ENCODE peak calls at places on chromosomes 6 and 20, in five cellular contexts. T is GM12864, U is astrocyte of the spinal cord, V is HL-60, X is right atrium auricular region. N is an unnamed sample.

GRCh38 chr6:1311400-1312192 is at the start of gene FOXQ1:
- DNase-seq in T (no peak), U (peak; percentile 39), V (no peak), X (no peak), N (peak; percentile 43)

GRCh38 chr20:58841539-58842264 is 9.0 kb downstream of the GNAS-AS1 start:
- DNase-seq in T (no peak), U (no peak), V (no peak), X (no peak), N (no peak)

GRCh38 chr20:58112017-58112781 is 116.3 kb downstream of the ANKRD60 start:
- DNase-seq in T (no peak), U (peak; percentile 47), V (no peak), X (peak; percentile 30), N (peak; percentile 37)

GRCh38 chr6:112223070-112223861 is 31.1 kb downstream of the LAMA4 start:
- DNase-seq in T (no peak), U (peak; percentile 88), V (no peak), X (no peak), N (peak; percentile 96)

GRCh38 chr20:23721962-23722361 is 28.8 kb downstream of the CST1 start:
- DNase-seq in T (no peak), U (no peak), V (no peak), X (no peak), N (no peak)

GRCh38 chr6:963456-963855 is 270.5 kb upstream of the EXOC2 start:
- DNase-seq in T (no peak), U (no peak), V (no peak), X (no peak), N (no peak)

GRCh38 chr20:35870541-35871307 is 83.6 kb downstream of the SCAND1 start:
- DNase-seq in T (no peak), U (no peak), V (no peak), X (no peak), N (no peak)

GRCh38 chr6:116012471-116012949 is 48.2 kb downstream of the FRK start:
- DNase-seq in T (no peak), U (peak; percentile 18), V (no peak), X (no peak), N (peak; percentile 55)

GRCh38 chr6:134003542-134003951 is 48.9 kb downstream of the SLC2A12 start:
- DNase-seq in T (no peak), U (peak; percentile 72), V (no peak), X (no peak), N (peak; percentile 31)

GRCh38 chr6:16969699-16970695 is 131.9 kb upstream of the STMND1 start:
- DNase-seq in T (no peak), U (no peak), V (no peak), X (no peak), N (peak; percentile 15)

GRCh38 chr20:3218307-3218988 is 9.2 kb downstream of the ITPA start:
- DNase-seq in T (no peak), U (peak; percentile 10), V (no peak), X (no peak), N (peak; percentile 24)

GRCh38 chr6:145755682-145756081 is 20.4 kb upstream of the EPM2A start:
- DNase-seq in T (no peak), U (no peak), V (no peak), X (no peak), N (no peak)

GRCh38 chr6:125868996-125869395 is 78.2 kb downstream of the NCOA7 start:
- DNase-seq in T (no peak), U (no peak), V (no peak), X (no peak), N (peak; percentile 36)

GRCh38 chr6:22025468-22026159 is 271.2 kb downstream of the PRL start:
- DNase-seq in T (peak; percentile 30), U (peak; percentile 87), V (peak; percentile 63), X (peak; percentile 61), N (peak; percentile 96)

GRCh38 chr20:31691646-31692275 is 30.9 kb downstream of the BCL2L1 start:
- DNase-seq in T (no peak), U (peak; percentile 39), V (no peak), X (no peak), N (peak; percentile 22)

DNA sequence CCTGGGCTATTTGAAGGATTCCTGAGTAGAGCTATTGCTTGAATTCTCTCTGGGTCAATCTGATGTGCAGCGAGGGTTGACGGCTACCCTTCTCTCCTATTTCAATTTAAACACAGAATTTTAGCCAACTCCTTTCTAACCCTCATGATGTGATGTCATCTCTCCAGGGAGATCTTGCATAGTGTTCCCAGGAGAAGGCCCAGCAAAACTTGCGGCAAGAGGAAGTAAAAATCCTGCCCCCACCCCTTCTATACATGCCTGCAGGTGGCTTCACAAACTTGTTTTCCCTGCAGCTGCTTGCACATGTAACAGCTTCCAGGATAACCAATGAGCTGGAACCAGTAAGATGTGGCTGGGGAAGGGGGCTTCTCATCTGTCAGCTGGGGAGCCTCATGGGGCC is 169.4 kb upstream of the CDH4 start:
- DNase-seq in T (no peak), U (no peak), V (no peak), X (no peak), N (no peak)
- TF ChIP-seq CTCF in T (no peak), U (no peak), V (no peak), X (no peak), N (no peak)

GRCh38 chr20:64081620-64081964 is 1.7 kb downstream of the OPRL1 start:
- DNase-seq in T (no peak), U (no peak), V (no peak), X (no peak), N (no peak)

GRCh38 chr20:64084209-64085152 is at the start of gene LKAAEAR1:
- DNase-seq in T (no peak), U (no peak), V (no peak), X (no peak), N (no peak)

GRCh38 chr20:64082821-64083379 is 1.3 kb downstream of the LKAAEAR1 start:
- DNase-seq in T (no peak), U (no peak), V (no peak), X (no peak), N (no peak)

GRCh38 chr20:64082126-64082638 is 2.0 kb downstream of the LKAAEAR1 start:
- DNase-seq in T (no peak), U (no peak), V (no peak), X (no peak), N (no peak)

DNA sequence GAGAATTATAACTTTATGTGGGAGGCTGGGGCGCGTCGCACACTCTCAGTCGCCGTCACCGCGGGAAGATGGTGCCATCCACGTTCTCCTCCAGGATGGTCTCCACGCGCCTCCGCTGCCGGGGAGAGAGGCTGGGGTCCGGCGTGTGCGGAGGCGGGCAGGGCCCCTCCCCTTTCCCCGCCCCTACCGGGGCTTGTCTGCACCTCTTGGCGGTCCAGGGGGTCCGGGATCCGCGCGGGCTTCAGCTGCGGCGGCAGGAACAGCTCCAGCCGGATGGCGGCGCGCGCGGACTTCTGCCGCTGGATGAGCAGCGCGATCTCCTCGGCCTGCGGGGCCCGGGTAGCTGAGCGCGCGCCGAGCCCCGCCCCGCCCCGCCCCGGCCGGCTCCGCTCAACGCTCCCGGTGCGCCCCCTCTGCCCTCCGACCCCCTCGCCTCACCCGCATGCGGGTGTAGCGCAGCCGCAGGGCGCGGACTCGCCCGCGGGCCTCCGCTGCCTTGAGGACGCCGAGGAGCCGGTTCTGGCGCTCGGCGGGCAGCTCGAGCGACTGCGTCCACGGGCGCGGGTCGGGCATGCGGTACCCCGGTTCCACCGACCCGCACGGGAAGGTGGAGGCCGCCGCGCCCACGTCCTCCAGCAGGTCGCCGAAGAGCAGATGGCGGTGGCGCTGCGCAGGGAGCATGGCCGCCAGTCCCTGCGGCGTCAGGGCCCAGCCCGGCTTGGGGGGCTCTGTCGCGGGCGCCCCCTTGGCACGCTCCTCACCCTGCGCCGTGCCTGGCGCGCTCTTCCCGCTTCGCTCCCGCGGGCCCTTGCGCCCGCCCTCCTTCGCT is 604 bp downstream of the LKAAEAR1 start:
- DNase-seq in T (no peak), U (peak; percentile 57), V (no peak), X (peak; percentile 68), N (peak; percentile 54)
- H3K4me3 ChIP-seq in T (peak overlapping the region; percentile 32), U (peak overlapping the region; percentile 26), V (peak overlapping the region; percentile 48), X (peak overlapping the region; percentile 68), N (peak overlapping the region; percentile 58)

DNA sequence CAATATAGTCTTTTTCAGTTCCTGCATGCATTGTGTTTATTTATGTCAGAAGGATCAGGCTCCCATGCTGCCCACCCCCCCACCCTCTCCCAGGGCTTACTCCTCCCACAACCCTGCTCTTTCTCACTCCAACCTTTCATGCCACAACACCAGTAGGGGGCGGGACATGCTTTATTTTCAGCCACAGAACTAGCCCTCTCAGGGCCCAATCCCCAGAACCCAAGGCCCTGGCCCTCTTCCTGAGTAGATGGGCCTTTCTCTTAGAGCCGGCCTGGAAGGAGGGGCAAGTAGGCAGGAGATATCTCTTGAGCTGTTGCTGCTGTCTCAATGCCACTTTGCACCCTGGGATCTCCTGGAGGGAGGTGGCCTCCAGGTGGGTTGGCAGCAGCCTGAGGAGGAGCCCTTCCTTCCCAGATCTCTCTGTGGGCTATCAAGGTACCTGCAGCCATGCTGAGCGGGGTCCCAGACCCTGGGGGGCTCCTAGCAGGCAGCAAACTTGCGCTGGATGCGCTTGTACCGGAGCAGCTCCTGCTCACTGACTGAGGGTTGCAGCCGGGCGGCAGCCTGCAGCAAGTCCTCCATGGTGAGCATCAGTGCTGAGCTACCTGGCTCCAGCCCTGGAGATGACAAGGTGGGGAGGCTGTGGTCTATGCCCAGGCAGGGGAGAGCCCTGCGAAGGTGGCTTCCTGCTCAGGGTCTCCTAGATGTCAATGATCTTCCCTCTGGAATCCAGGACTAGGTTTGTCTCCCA is 3.5 kb downstream of the GNMT start:
- DNase-seq in T (no peak), U (peak; percentile 35), V (no peak), X (no peak), N (peak; percentile 45)
- TF ChIP-seq CTCF in T (peak; percentile 30), U (peak; percentile 31), V (peak; percentile 5), X (no peak), N (peak; percentile 29)

DNA sequence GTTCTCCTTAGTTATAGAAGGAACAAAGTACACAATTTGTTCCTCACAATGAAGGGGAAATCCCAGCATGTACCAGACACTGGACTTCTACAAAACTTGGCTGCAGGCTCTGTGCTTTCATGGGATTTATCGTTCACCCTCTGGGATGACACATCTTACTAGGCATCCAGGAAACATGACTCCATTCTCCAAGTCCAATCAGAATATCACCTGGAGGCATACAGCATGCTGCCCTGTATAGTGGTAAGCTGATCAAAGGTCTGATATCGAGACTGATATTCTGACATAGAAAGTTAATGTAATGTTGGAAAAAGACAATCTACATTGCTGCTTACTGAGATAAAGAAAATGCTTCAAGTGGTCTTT is 6.7 kb downstream of the RWDD2A start:
- DNase-seq in T (no peak), U (peak; percentile 78), V (no peak), X (no peak), N (peak; percentile 75)
- H3K4me3 ChIP-seq in T (no peak overlapping the region), U (no peak overlapping the region), V (no peak overlapping the region), X (no peak overlapping the region), N (no peak overlapping the region)

DNA sequence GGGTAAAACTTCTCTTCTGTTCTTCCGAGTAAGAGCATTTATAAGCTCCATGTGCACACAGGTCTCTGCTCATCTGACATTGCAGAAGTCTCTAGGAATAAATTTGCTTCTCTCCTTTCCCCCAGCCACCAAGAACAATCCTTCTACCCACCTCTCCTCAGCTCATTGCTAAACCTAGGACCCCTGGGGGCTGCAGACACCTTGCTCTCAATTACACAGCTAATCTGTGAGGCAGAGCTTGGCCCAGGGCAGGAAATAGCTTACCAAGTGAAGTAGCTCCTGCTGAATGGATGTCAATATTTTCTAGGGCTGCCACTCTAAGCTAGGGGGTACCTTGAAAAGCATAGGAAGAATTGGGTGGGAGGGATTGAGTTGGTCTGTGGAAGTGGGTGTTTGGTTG is 44.0 kb downstream of the EIF2S2 start:
- DNase-seq in T (no peak), U (no peak), V (no peak), X (no peak), N (no peak)
- TF ChIP-seq CTCF in T (no peak), U (no peak), V (no peak), X (no peak), N (no peak)

N was measured in fibroblast of the aortic adventitia.